ENCODE peak calls at places on chromosomes 7 and 10, in seven cellular contexts. One of them, this sample, is unnamed. For H3K27me3, the result is how much of the 10 kb centered on the place peaks cover.

GRCh38 chr10:21145751-21146445 is 248.8 kb upstream of the NEBL start:
- DNase-seq in tibial nerve: no peak
- DNase-seq in body of pancreas: no peak
- DNase-seq in transverse colon: no peak
- DNase-seq in IMR-90: no peak
- DNase-seq in gastrocnemius medialis: no peak
- DNase-seq in Peyer's patch: no peak
- DNase-seq in this sample: no peak

GRCh38 chr10:62323751-62324150 is 50.4 kb upstream of the ZNF365 start:
- DNase-seq in IMR-90: no peak
- DNase-seq in tibial nerve: no peak
- DNase-seq in Peyer's patch: no peak
- DNase-seq in gastrocnemius medialis: no peak
- DNase-seq in transverse colon: no peak
- DNase-seq in body of pancreas: no peak
- DNase-seq in this sample: no peak

GRCh38 chr7:20785211-20786048 is 1.3 kb downstream of the SP8 start:
- DNase-seq in Peyer's patch: peak
- DNase-seq in body of pancreas: peak
- DNase-seq in tibial nerve: no peak
- DNase-seq in gastrocnemius medialis: no peak
- DNase-seq in transverse colon: no peak
- DNase-seq in IMR-90: no peak
- DNase-seq in this sample: no peak

GRCh38 chr10:103619424-103620356 is 126.2 kb downstream of the NEURL1 start:
- DNase-seq in tibial nerve: no peak
- DNase-seq in transverse colon: no peak
- DNase-seq in Peyer's patch: no peak
- DNase-seq in IMR-90: no peak
- DNase-seq in gastrocnemius medialis: no peak
- DNase-seq in body of pancreas: no peak
- DNase-seq in this sample: no peak

GRCh38 chr7:67823345-67823744 is 826.7 kb downstream of the TYW1 start:
- DNase-seq in gastrocnemius medialis: no peak
- DNase-seq in tibial nerve: no peak
- DNase-seq in IMR-90: no peak
- DNase-seq in body of pancreas: peak
- DNase-seq in Peyer's patch: no peak
- DNase-seq in transverse colon: no peak
- DNase-seq in this sample: no peak

GRCh38 chr7:132492841-132493445 is 83.3 kb downstream of the PLXNA4 start:
- DNase-seq in body of pancreas: no peak
- DNase-seq in gastrocnemius medialis: no peak
- DNase-seq in transverse colon: no peak
- DNase-seq in tibial nerve: no peak
- DNase-seq in IMR-90: no peak
- DNase-seq in Peyer's patch: no peak
- DNase-seq in this sample: no peak

GRCh38 chr7:116527521-116527920 is 2.7 kb downstream of the CAV1 start:
- DNase-seq in IMR-90: peak
- DNase-seq in gastrocnemius medialis: no peak
- DNase-seq in tibial nerve: no peak
- DNase-seq in body of pancreas: no peak
- DNase-seq in Peyer's patch: no peak
- DNase-seq in transverse colon: no peak
- DNase-seq in this sample: no peak

GRCh38 chr10:124006526-124006925 is 86.9 kb downstream of the CHST15 start:
- DNase-seq in Peyer's patch: no peak
- DNase-seq in IMR-90: no peak
- DNase-seq in transverse colon: peak
- DNase-seq in body of pancreas: no peak
- DNase-seq in gastrocnemius medialis: no peak
- DNase-seq in tibial nerve: no peak
- DNase-seq in this sample: no peak

GRCh38 chr10:48744587-48744986 is 59.9 kb downstream of the WDFY4 start:
- DNase-seq in IMR-90: no peak
- DNase-seq in gastrocnemius medialis: no peak
- DNase-seq in transverse colon: no peak
- DNase-seq in tibial nerve: no peak
- DNase-seq in Peyer's patch: no peak
- DNase-seq in body of pancreas: no peak
- DNase-seq in this sample: no peak

GRCh38 chr7:104272767-104273384 is 55.5 kb upstream of the LHFPL3 start:
- DNase-seq in tibial nerve: no peak
- DNase-seq in gastrocnemius medialis: no peak
- DNase-seq in transverse colon: no peak
- DNase-seq in body of pancreas: no peak
- DNase-seq in IMR-90: peak
- DNase-seq in Peyer's patch: no peak
- DNase-seq in this sample: no peak

DNA sequence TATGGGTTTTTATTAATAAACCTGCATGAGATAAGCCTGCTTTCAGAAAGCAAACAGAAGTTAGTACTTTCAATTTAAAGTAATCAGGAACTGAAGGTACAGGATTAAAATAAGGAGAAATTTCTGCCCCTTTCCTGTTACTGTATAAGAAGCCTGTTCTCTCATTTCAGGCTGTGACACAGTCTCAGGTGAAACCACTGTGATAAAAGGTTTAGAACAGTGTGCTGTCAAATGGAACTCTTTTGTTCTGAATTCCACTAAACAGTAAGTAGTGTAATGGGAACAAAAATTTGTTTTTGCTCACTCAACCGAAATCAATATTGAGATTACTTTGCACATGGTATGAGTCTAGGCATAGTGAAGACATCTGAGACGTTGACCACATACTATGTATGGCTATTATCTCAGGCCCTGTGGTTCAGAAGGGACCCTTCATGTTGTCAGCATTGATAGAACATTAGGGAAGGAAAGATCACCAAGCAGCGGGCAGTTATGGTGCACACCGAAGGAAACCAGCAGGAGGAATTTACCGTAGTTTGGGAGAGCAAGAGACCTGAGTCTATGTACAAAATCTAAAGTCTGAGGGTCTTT is 14.9 kb downstream of the HEPACAM2 start:
- DNase-seq in body of pancreas: no peak
- DNase-seq in IMR-90: no peak
- DNase-seq in gastrocnemius medialis: no peak
- DNase-seq in Peyer's patch: no peak
- DNase-seq in tibial nerve: no peak
- DNase-seq in transverse colon: no peak
- DNase-seq in this sample: no peak
- H3K27me3 ChIP-seq in body of pancreas: under half
- H3K27me3 ChIP-seq in IMR-90: under half
- H3K27me3 ChIP-seq in gastrocnemius medialis: under half
- H3K27me3 ChIP-seq in Peyer's patch: under half
- H3K27me3 ChIP-seq in tibial nerve: under half
- H3K27me3 ChIP-seq in transverse colon: under half
- H3K27me3 ChIP-seq in this sample: under half

DNA sequence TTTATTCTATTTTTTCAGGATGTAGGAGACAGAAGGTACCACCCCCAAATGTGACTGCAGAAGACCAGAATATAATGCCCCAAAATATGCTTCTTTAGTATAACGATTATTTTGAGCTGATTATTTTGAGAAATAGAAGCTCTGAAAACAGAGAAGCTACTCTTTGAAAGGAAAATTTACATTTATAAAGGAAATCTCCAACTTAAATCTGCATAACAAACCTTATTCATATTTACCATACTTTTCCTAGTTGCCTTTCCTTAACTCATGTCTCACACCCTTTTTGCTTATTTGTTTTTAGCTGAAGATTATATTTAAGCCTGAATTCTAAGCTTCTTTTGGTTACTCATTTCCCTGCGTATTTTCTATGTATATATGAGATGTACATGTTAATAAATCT is 127.1 kb upstream of the THSD7A start:
- DNase-seq in Peyer's patch: no peak
- DNase-seq in gastrocnemius medialis: no peak
- DNase-seq in IMR-90: no peak
- DNase-seq in body of pancreas: no peak
- DNase-seq in transverse colon: no peak
- DNase-seq in tibial nerve: no peak
- DNase-seq in this sample: no peak
- H3K4me3 ChIP-seq in Peyer's patch: no peak
- H3K4me3 ChIP-seq in gastrocnemius medialis: no peak
- H3K4me3 ChIP-seq in IMR-90: no peak
- H3K4me3 ChIP-seq in body of pancreas: no peak
- H3K4me3 ChIP-seq in transverse colon: no peak
- H3K4me3 ChIP-seq in tibial nerve: no peak
- H3K4me3 ChIP-seq in this sample: no peak

GRCh38 chr10:133259603-133259992 is 17.1 kb downstream of the ADAM8 start:
- DNase-seq in IMR-90: no peak
- DNase-seq in gastrocnemius medialis: no peak
- DNase-seq in tibial nerve: no peak
- DNase-seq in Peyer's patch: no peak
- DNase-seq in body of pancreas: no peak
- DNase-seq in transverse colon: no peak
- DNase-seq in this sample: no peak

GRCh38 chr10:133261726-133262325 is 14.8 kb downstream of the ADAM8 start:
- DNase-seq in Peyer's patch: peak
- DNase-seq in gastrocnemius medialis: peak
- DNase-seq in tibial nerve: peak
- DNase-seq in body of pancreas: peak
- DNase-seq in transverse colon: peak
- DNase-seq in IMR-90: peak
- DNase-seq in this sample: peak

GRCh38 chr10:133258818-133259602 is 17.7 kb downstream of the ADAM8 start:
- DNase-seq in tibial nerve: peak
- DNase-seq in IMR-90: peak
- DNase-seq in transverse colon: peak
- DNase-seq in gastrocnemius medialis: peak
- DNase-seq in Peyer's patch: no peak
- DNase-seq in body of pancreas: peak
- DNase-seq in this sample: peak

GRCh38 chr10:133262696-133263095 is 14.0 kb downstream of the ADAM8 start:
- DNase-seq in tibial nerve: no peak
- DNase-seq in IMR-90: no peak
- DNase-seq in transverse colon: peak
- DNase-seq in Peyer's patch: no peak
- DNase-seq in body of pancreas: peak
- DNase-seq in gastrocnemius medialis: no peak
- DNase-seq in this sample: no peak

GRCh38 chr10:133260895-133261725 is 15.6 kb downstream of the ADAM8 start:
- DNase-seq in Peyer's patch: peak
- DNase-seq in body of pancreas: peak
- DNase-seq in IMR-90: no peak
- DNase-seq in gastrocnemius medialis: no peak
- DNase-seq in transverse colon: peak
- DNase-seq in tibial nerve: no peak
- DNase-seq in this sample: peak
- TF ChIP-seq POLR2A in Peyer's patch: no peak
- TF ChIP-seq POLR2A in body of pancreas: no peak
- TF ChIP-seq POLR2A in IMR-90: no peak
- TF ChIP-seq POLR2A in gastrocnemius medialis: no peak
- TF ChIP-seq POLR2A in transverse colon: peak
- TF ChIP-seq POLR2A in tibial nerve: peak
- TF ChIP-seq POLR2A in this sample: no peak

GRCh38 chr10:11153766-11154165 is 136.1 kb downstream of the CELF2 start:
- DNase-seq in gastrocnemius medialis: no peak
- DNase-seq in Peyer's patch: no peak
- DNase-seq in body of pancreas: no peak
- DNase-seq in tibial nerve: no peak
- DNase-seq in IMR-90: no peak
- DNase-seq in transverse colon: no peak
- DNase-seq in this sample: no peak

GRCh38 chr10:11152801-11153200 is 135.1 kb downstream of the CELF2 start:
- DNase-seq in transverse colon: no peak
- DNase-seq in IMR-90: no peak
- DNase-seq in body of pancreas: no peak
- DNase-seq in gastrocnemius medialis: no peak
- DNase-seq in Peyer's patch: no peak
- DNase-seq in tibial nerve: no peak
- DNase-seq in this sample: no peak

GRCh38 chr10:11153245-11153644 is 135.6 kb downstream of the CELF2 start:
- DNase-seq in Peyer's patch: no peak
- DNase-seq in gastrocnemius medialis: no peak
- DNase-seq in tibial nerve: no peak
- DNase-seq in IMR-90: no peak
- DNase-seq in transverse colon: no peak
- DNase-seq in body of pancreas: no peak
- DNase-seq in this sample: no peak

GRCh38 chr10:11154809-11155208 is 137.1 kb downstream of the CELF2 start:
- DNase-seq in body of pancreas: no peak
- DNase-seq in transverse colon: no peak
- DNase-seq in IMR-90: peak
- DNase-seq in Peyer's patch: no peak
- DNase-seq in tibial nerve: no peak
- DNase-seq in gastrocnemius medialis: no peak
- DNase-seq in this sample: no peak

DNA sequence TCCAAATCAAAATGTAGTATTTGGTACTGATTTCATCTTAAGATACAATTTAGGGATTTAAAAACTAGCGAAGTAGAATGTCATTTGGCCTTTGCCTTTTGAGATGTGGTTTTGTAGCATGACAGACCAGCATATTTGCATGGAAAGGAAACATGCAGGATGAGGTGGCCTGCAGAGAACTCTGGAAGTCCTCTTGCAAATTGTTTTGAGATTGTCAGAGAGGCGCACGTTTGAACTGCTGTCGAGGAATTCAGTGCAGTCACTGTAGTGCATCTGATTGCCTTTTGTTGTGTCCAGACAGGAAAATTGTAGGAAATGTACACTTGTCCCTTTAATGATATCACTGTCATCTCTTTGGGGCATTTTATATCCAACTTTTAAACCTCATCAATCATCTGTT is 136.7 kb downstream of the CELF2 start:
- DNase-seq in gastrocnemius medialis: no peak
- DNase-seq in transverse colon: no peak
- DNase-seq in Peyer's patch: no peak
- DNase-seq in IMR-90: no peak
- DNase-seq in body of pancreas: no peak
- DNase-seq in tibial nerve: no peak
- DNase-seq in this sample: no peak
- H3K27me3 ChIP-seq in gastrocnemius medialis: under half
- H3K27me3 ChIP-seq in transverse colon: under half
- H3K27me3 ChIP-seq in Peyer's patch: under half
- H3K27me3 ChIP-seq in IMR-90: under half
- H3K27me3 ChIP-seq in body of pancreas: under half
- H3K27me3 ChIP-seq in tibial nerve: under half
- H3K27me3 ChIP-seq in this sample: under half

GRCh38 chr7:881441-882234 is 5.3 kb downstream of the GET4 start:
- DNase-seq in body of pancreas: no peak
- DNase-seq in transverse colon: no peak
- DNase-seq in gastrocnemius medialis: no peak
- DNase-seq in tibial nerve: no peak
- DNase-seq in IMR-90: no peak
- DNase-seq in Peyer's patch: no peak
- DNase-seq in this sample: no peak

GRCh38 chr7:879093-879492 is 2.7 kb downstream of the GET4 start:
- DNase-seq in body of pancreas: peak
- DNase-seq in gastrocnemius medialis: peak
- DNase-seq in IMR-90: no peak
- DNase-seq in transverse colon: no peak
- DNase-seq in tibial nerve: no peak
- DNase-seq in Peyer's patch: no peak
- DNase-seq in this sample: no peak

GRCh38 chr7:880450-880849 is 4.1 kb downstream of the GET4 start:
- DNase-seq in Peyer's patch: no peak
- DNase-seq in gastrocnemius medialis: peak
- DNase-seq in IMR-90: no peak
- DNase-seq in transverse colon: no peak
- DNase-seq in body of pancreas: no peak
- DNase-seq in tibial nerve: no peak
- DNase-seq in this sample: no peak

GRCh38 chr7:877312-878232 is 1.2 kb downstream of the GET4 start:
- DNase-seq in Peyer's patch: peak
- DNase-seq in transverse colon: peak
- DNase-seq in body of pancreas: peak
- DNase-seq in IMR-90: no peak
- DNase-seq in tibial nerve: no peak
- DNase-seq in gastrocnemius medialis: no peak
- DNase-seq in this sample: peak

GRCh38 chr7:879706-880105 is 3.4 kb downstream of the GET4 start:
- DNase-seq in body of pancreas: no peak
- DNase-seq in gastrocnemius medialis: no peak
- DNase-seq in Peyer's patch: no peak
- DNase-seq in tibial nerve: no peak
- DNase-seq in IMR-90: no peak
- DNase-seq in transverse colon: no peak
- DNase-seq in this sample: no peak
- H3K4me3 ChIP-seq in body of pancreas: no peak
- H3K4me3 ChIP-seq in gastrocnemius medialis: peak
- H3K4me3 ChIP-seq in Peyer's patch: no peak
- H3K4me3 ChIP-seq in tibial nerve: no peak
- H3K4me3 ChIP-seq in IMR-90: no peak
- H3K4me3 ChIP-seq in transverse colon: no peak
- H3K4me3 ChIP-seq in this sample: no peak